ENCODE peak calls at places on chromosomes 7 and 10, in five cellular contexts. One of them, this sample, is unnamed.
A peak's percentile ranks its signal among the peaks of the same experiment; 100 is the strongest.

GRCh38 chr10:70843776-70844489 is 28.2 kb downstream of the SGPL1 start:
- DNase-seq in left ventricle myocardium inferior: no peak
- DNase-seq in H9: no peak
- DNase-seq in stomach: no peak
- DNase-seq in adrenal gland: no peak
- DNase-seq in this sample: no peak

GRCh38 chr10:11036424-11037011 is 18.8 kb downstream of the CELF2 start:
- DNase-seq in H9: peak; percentile 50
- DNase-seq in adrenal gland: peak; percentile 29
- DNase-seq in stomach: peak; percentile 55
- DNase-seq in left ventricle myocardium inferior: no peak
- DNase-seq in this sample: peak; percentile 12

GRCh38 chr10:28840954-28841353 is 163.6 kb downstream of the BAMBI start:
- DNase-seq in adrenal gland: no peak
- DNase-seq in left ventricle myocardium inferior: no peak
- DNase-seq in H9: no peak
- DNase-seq in stomach: no peak
- DNase-seq in this sample: no peak

GRCh38 chr10:33665512-33665911 is 331.0 kb upstream of the NRP1 start:
- DNase-seq in left ventricle myocardium inferior: no peak
- DNase-seq in adrenal gland: no peak
- DNase-seq in stomach: no peak
- DNase-seq in H9: no peak
- DNase-seq in this sample: no peak

GRCh38 chr10:95268438-95268837 is 22.4 kb downstream of the PDLIM1 start:
- DNase-seq in H9: no peak
- DNase-seq in stomach: no peak
- DNase-seq in left ventricle myocardium inferior: peak; percentile 50
- DNase-seq in adrenal gland: peak; percentile 38
- DNase-seq in this sample: no peak

GRCh38 chr10:100981178-100981710 is 6.1 kb downstream of the MRPL43 start:
- DNase-seq in adrenal gland: no peak
- DNase-seq in stomach: no peak
- DNase-seq in H9: no peak
- DNase-seq in left ventricle myocardium inferior: no peak
- DNase-seq in this sample: no peak

GRCh38 chr7:85103962-85104361 is 82.9 kb downstream of the SEMA3D start:
- DNase-seq in left ventricle myocardium inferior: no peak
- DNase-seq in stomach: no peak
- DNase-seq in H9: no peak
- DNase-seq in adrenal gland: no peak
- DNase-seq in this sample: no peak

GRCh38 chr10:129411772-129412171 is 55.3 kb upstream of the MGMT start:
- DNase-seq in adrenal gland: no peak
- DNase-seq in left ventricle myocardium inferior: no peak
- DNase-seq in H9: no peak
- DNase-seq in stomach: no peak
- DNase-seq in this sample: no peak

GRCh38 chr7:28187012-28187411 is 6.4 kb upstream of the JAZF1 start:
- DNase-seq in stomach: no peak
- DNase-seq in H9: no peak
- DNase-seq in adrenal gland: no peak
- DNase-seq in left ventricle myocardium inferior: no peak
- DNase-seq in this sample: no peak

GRCh38 chr7:20219446-20220292 is 2.5 kb upstream of the MACC1 start:
- DNase-seq in stomach: peak; percentile 84
- DNase-seq in H9: peak; percentile 56
- DNase-seq in adrenal gland: peak; percentile 83
- DNase-seq in left ventricle myocardium inferior: peak; percentile 69
- DNase-seq in this sample: peak; percentile 63

GRCh38 chr7:96921771-96922170 is 83.6 kb upstream of the DLX6 start:
- DNase-seq in stomach: no peak
- DNase-seq in left ventricle myocardium inferior: no peak
- DNase-seq in H9: no peak
- DNase-seq in adrenal gland: no peak
- DNase-seq in this sample: no peak

GRCh38 chr10:71771821-71772617 is 1.3 kb downstream of the VSIR start:
- DNase-seq in stomach: peak; percentile 54
- DNase-seq in left ventricle myocardium inferior: peak; percentile 72
- DNase-seq in adrenal gland: peak; percentile 93
- DNase-seq in H9: no peak
- DNase-seq in this sample: no peak

GRCh38 chr10:117131390-117132327 is 6.4 kb downstream of the VAX1 start:
- DNase-seq in adrenal gland: no peak
- DNase-seq in stomach: no peak
- DNase-seq in H9: peak; percentile 61
- DNase-seq in left ventricle myocardium inferior: no peak
- DNase-seq in this sample: no peak

GRCh38 chr7:14606101-14606500 is 296.4 kb downstream of the DGKB start:
- DNase-seq in adrenal gland: no peak
- DNase-seq in stomach: no peak
- DNase-seq in left ventricle myocardium inferior: no peak
- DNase-seq in H9: no peak
- DNase-seq in this sample: no peak

GRCh38 chr10:83896219-83896618 is 243.1 kb upstream of the GHITM start:
- DNase-seq in left ventricle myocardium inferior: no peak
- DNase-seq in H9: no peak
- DNase-seq in stomach: no peak
- DNase-seq in adrenal gland: no peak
- DNase-seq in this sample: no peak

GRCh38 chr7:157404845-157405481 is 68.2 kb downstream of the DNAJB6 start:
- DNase-seq in stomach: no peak
- DNase-seq in left ventricle myocardium inferior: no peak
- DNase-seq in H9: no peak
- DNase-seq in adrenal gland: peak; percentile 96
- DNase-seq in this sample: peak; percentile 83

GRCh38 chr10:74585231-74586087 is 240.9 kb upstream of the KAT6B start:
- DNase-seq in adrenal gland: no peak
- DNase-seq in H9: no peak
- DNase-seq in left ventricle myocardium inferior: no peak
- DNase-seq in stomach: no peak
- DNase-seq in this sample: peak; percentile 54

GRCh38 chr10:11110499-11110898 is 92.8 kb downstream of the CELF2 start:
- DNase-seq in stomach: no peak
- DNase-seq in left ventricle myocardium inferior: no peak
- DNase-seq in H9: no peak
- DNase-seq in adrenal gland: no peak
- DNase-seq in this sample: no peak

GRCh38 chr10:70537398-70538194 is 59.0 kb downstream of the PALD1 start:
- DNase-seq in stomach: peak; percentile 36
- DNase-seq in adrenal gland: no peak
- DNase-seq in left ventricle myocardium inferior: no peak
- DNase-seq in H9: peak; percentile 83
- DNase-seq in this sample: peak; percentile 29

GRCh38 chr10:98269435-98269912 is 1.5 kb upstream of the LOXL4 start:
- DNase-seq in stomach: no peak
- DNase-seq in H9: peak; percentile 60
- DNase-seq in adrenal gland: peak; percentile 87
- DNase-seq in left ventricle myocardium inferior: peak; percentile 85
- DNase-seq in this sample: peak; percentile 25

GRCh38 chr7:36739351-36739750 is 15.1 kb upstream of the AOAH start:
- DNase-seq in adrenal gland: no peak
- DNase-seq in left ventricle myocardium inferior: no peak
- DNase-seq in stomach: no peak
- DNase-seq in H9: no peak
- DNase-seq in this sample: no peak

GRCh38 chr10:34061846-34062245 is 727.4 kb upstream of the NRP1 start:
- DNase-seq in left ventricle myocardium inferior: no peak
- DNase-seq in adrenal gland: no peak
- DNase-seq in stomach: no peak
- DNase-seq in H9: no peak
- DNase-seq in this sample: no peak

GRCh38 chr7:92843034-92843760 is 6.8 kb upstream of the CDK6 start:
- DNase-seq in stomach: no peak
- DNase-seq in H9: no peak
- DNase-seq in adrenal gland: no peak
- DNase-seq in left ventricle myocardium inferior: no peak
- DNase-seq in this sample: no peak

GRCh38 chr7:120645976-120646375 is 212.0 kb downstream of the TSPAN12 start:
- DNase-seq in adrenal gland: no peak
- DNase-seq in stomach: no peak
- DNase-seq in left ventricle myocardium inferior: no peak
- DNase-seq in H9: no peak
- DNase-seq in this sample: no peak

DNA sequence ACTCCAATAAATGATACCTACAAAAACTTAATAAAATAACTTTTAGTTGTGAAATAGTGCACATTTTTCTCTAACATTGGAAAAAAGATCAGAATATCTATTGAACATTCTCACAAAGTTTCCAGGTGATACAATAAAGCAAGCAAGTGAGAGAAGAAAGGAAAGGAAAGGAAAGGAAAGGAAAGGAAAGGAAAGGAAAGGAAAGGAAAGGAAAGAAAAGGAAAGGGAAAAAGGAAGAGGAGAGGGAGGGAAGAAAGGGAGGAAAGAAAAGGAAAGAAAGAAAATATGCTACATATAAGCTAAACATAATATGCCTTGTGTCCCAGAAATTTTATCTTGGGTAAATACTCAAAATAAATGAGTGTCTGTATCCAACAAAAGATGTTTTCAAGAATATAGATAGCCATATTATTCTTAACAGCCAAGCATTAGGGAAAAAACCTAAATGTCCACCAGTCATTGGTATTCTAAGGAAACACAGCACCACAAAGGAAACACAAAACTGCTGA is 510.2 kb upstream of the ZWINT start:
- DNase-seq in adrenal gland: no peak
- DNase-seq in left ventricle myocardium inferior: no peak
- DNase-seq in H9: no peak
- DNase-seq in stomach: no peak
- DNase-seq in this sample: no peak
- TF ChIP-seq CTCF in adrenal gland: no peak
- TF ChIP-seq CTCF in left ventricle myocardium inferior: no peak
- TF ChIP-seq CTCF in H9: no peak
- TF ChIP-seq CTCF in stomach: no peak
- TF ChIP-seq CTCF in this sample: no peak

DNA sequence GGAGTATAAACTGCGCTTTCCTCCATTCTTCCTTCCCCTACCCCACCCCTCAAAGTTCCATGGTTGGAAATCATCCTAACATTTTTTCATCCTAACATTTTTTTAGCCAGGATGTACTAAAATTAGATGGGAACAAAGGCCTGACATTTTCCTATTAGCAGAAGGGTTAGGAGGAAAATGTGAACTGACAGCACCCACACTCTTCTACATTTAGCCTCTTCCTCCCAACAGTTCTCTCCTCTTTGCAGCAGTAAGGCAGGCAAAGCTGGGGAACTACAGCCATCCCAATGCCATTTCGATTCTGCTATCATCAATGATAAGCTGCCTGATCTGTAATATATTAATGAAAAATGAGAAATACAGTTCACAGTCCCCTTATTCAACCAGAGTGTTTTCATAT is 11.4 kb upstream of the FAM53B start:
- DNase-seq in stomach: no peak
- DNase-seq in H9: no peak
- DNase-seq in adrenal gland: no peak
- DNase-seq in left ventricle myocardium inferior: no peak
- DNase-seq in this sample: no peak
- H3K4me1 ChIP-seq in stomach: peaks cover 3% of the 10 kb centered on the region
- H3K4me1 ChIP-seq in H9: peaks cover 2% of the 10 kb centered on the region
- H3K4me1 ChIP-seq in adrenal gland: peaks cover 8% of the 10 kb centered on the region
- H3K4me1 ChIP-seq in left ventricle myocardium inferior: peaks cover 33% of the 10 kb centered on the region
- H3K4me1 ChIP-seq in this sample: peaks cover 8% of the 10 kb centered on the region

GRCh38 chr7:155510975-155511595 is 35.3 kb downstream of the CNPY1 start:
- DNase-seq in left ventricle myocardium inferior: no peak
- DNase-seq in H9: no peak
- DNase-seq in adrenal gland: no peak
- DNase-seq in stomach: no peak
- DNase-seq in this sample: no peak
- H3K27me3 ChIP-seq in left ventricle myocardium inferior: peaks cover 100% of the 10 kb centered on the region
- H3K27me3 ChIP-seq in H9: peaks cover 64% of the 10 kb centered on the region
- H3K27me3 ChIP-seq in adrenal gland: peaks cover 60% of the 10 kb centered on the region
- H3K27me3 ChIP-seq in stomach: peaks cover 100% of the 10 kb centered on the region
- H3K27me3 ChIP-seq in this sample: peaks cover 100% of the 10 kb centered on the region

DNA sequence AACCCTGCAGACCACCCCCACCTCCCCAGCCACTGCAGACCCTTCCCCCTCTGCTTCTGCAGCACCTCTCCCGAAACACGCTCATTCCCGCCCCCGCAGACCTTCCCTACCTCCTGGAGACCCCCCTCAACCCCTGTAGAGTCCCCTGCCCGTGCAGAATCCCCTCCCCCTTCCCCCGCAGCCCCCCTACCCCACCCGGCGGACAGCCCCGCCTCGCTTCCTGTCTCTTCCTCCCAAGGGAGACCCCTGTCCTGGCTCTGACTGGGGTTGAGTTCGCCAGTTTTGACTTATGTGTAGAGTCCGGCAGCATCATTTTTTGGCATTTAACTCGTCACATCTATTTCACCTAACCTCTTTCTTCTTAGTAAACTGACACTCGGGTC is 53.9 kb downstream of the ALOX5 start:
- DNase-seq in H9: no peak
- DNase-seq in stomach: no peak
- DNase-seq in adrenal gland: no peak
- DNase-seq in left ventricle myocardium inferior: no peak
- DNase-seq in this sample: no peak
- TF ChIP-seq CTCF in H9: no peak
- TF ChIP-seq CTCF in stomach: no peak
- TF ChIP-seq CTCF in adrenal gland: no peak
- TF ChIP-seq CTCF in left ventricle myocardium inferior: no peak
- TF ChIP-seq CTCF in this sample: no peak

DNA sequence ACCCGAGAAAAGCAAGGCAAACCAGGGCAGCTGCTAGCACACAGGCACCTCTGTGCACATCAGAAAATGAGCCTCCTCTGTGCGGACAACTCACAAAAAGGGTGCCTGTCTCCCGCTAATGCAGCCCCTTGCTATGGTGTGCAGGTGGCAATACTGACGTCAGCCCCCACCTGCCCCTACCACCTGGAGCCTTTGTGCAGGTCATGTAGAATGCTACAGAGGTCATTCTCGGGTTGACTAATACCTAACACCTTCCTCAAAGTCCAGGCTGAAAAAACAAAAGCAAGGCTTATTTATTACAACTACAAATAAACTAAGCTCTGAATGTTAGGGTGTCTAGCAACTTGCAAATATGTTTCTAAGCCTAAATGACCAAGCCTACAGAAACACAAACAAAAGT is 13.9 kb downstream of the PIP4K2A start:
- DNase-seq in stomach: no peak
- DNase-seq in left ventricle myocardium inferior: no peak
- DNase-seq in H9: no peak
- DNase-seq in adrenal gland: no peak
- DNase-seq in this sample: no peak
- H3K4me1 ChIP-seq in stomach: peaks cover 31% of the 10 kb centered on the region
- H3K4me1 ChIP-seq in left ventricle myocardium inferior: peaks cover 40% of the 10 kb centered on the region
- H3K4me1 ChIP-seq in H9: peaks cover 11% of the 10 kb centered on the region
- H3K4me1 ChIP-seq in adrenal gland: no peaks in the 10 kb centered on the region
- H3K4me1 ChIP-seq in this sample: peaks cover 5% of the 10 kb centered on the region

GRCh38 chr7:77858278-77858677 is 59.7 kb downstream of the PHTF2 start:
- DNase-seq in stomach: no peak
- DNase-seq in left ventricle myocardium inferior: no peak
- DNase-seq in H9: no peak
- DNase-seq in adrenal gland: no peak
- DNase-seq in this sample: no peak

GRCh38 chr7:77859343-77859742 is 60.8 kb downstream of the PHTF2 start:
- DNase-seq in adrenal gland: no peak
- DNase-seq in H9: no peak
- DNase-seq in left ventricle myocardium inferior: no peak
- DNase-seq in stomach: no peak
- DNase-seq in this sample: no peak

GRCh38 chr7:77855371-77856083 is 57.0 kb downstream of the PHTF2 start:
- DNase-seq in adrenal gland: peak; percentile 19
- DNase-seq in stomach: peak; percentile 66
- DNase-seq in H9: no peak
- DNase-seq in left ventricle myocardium inferior: peak; percentile 69
- DNase-seq in this sample: no peak
- H3K27me3 ChIP-seq in adrenal gland: no peaks in the 10 kb centered on the region
- H3K27me3 ChIP-seq in stomach: no peaks in the 10 kb centered on the region
- H3K27me3 ChIP-seq in H9: no peaks in the 10 kb centered on the region
- H3K27me3 ChIP-seq in left ventricle myocardium inferior: no peaks in the 10 kb centered on the region
- H3K27me3 ChIP-seq in this sample: no peaks in the 10 kb centered on the region

GRCh38 chr7:150734293-150734692 is 2.9 kb upstream of the GIMAP5 start:
- DNase-seq in left ventricle myocardium inferior: no peak
- DNase-seq in stomach: no peak
- DNase-seq in adrenal gland: no peak
- DNase-seq in H9: no peak
- DNase-seq in this sample: no peak
- TF ChIP-seq CTCF in left ventricle myocardium inferior: no peak
- TF ChIP-seq CTCF in stomach: no peak
- TF ChIP-seq CTCF in adrenal gland: no peak
- TF ChIP-seq CTCF in H9: no peak
- TF ChIP-seq CTCF in this sample: no peak

This sample was measured in BE2C.